ENCODE peak calls at places on chromosomes 1 and 21, in nine cellular contexts. G is HFFc6; L is ELF-1; Z is glomerular endothelial cell; Y is effector memory CD8-positive, alpha-beta T cell; T is head of caudate nucleus; M is T-helper 2 cell; W is fibroblast of the conjunctiva; I is mesendoderm. J is an unnamed sample.

GRCh38 chr21:45948576-45949141 is 32.9 kb upstream of the COL6A1 start:
- DNase-seq in Z (no peak), G (no peak), I (peak), M (no peak), T (no peak), Y (no peak), W (no peak), L (peak), J (no peak)

GRCh38 chr1:44239961-44240371 is 26.7 kb downstream of the DMAP1 start:
- DNase-seq in W (no peak), T (peak), G (no peak), M (no peak), I (no peak), L (peak), Y (no peak), Z (no peak), J (no peak)

GRCh38 chr1:91036894-91037829 is 15.3 kb upstream of the ZNF644 start:
- DNase-seq in Y (no peak), Z (no peak), M (no peak), G (no peak), I (no peak), W (no peak), L (no peak), T (no peak), J (no peak)

GRCh38 chr1:66140072-66140471 is 347.4 kb downstream of the PDE4B start:
- DNase-seq in M (no peak), W (no peak), T (no peak), G (no peak), Y (no peak), I (no peak), Z (no peak), L (no peak), J (no peak)

GRCh38 chr1:15751739-15752138 is 6.9 kb upstream of the FBLIM1 start:
- DNase-seq in Z (no peak), L (peak), I (no peak), W (no peak), T (no peak), Y (no peak), G (no peak), M (no peak), J (no peak)

GRCh38 chr21:38759286-38759872 is 46.4 kb upstream of the ETS2 start:
- DNase-seq in Y (no peak), G (peak), T (no peak), L (no peak), M (no peak), I (no peak), W (no peak), Z (no peak), J (no peak)

GRCh38 chr21:14677639-14678179 is 131.6 kb upstream of the SAMSN1 start:
- DNase-seq in L (no peak), W (no peak), T (no peak), I (no peak), M (no peak), Y (no peak), Z (no peak), G (no peak), J (no peak)

GRCh38 chr1:86104606-86105532 is 51.7 kb downstream of the COL24A1 start:
- DNase-seq in I (no peak), M (no peak), Z (no peak), Y (no peak), L (no peak), T (no peak), G (no peak), W (no peak), J (no peak)

GRCh38 chr1:150696995-150697927 is at the start of gene GOLPH3L:
- DNase-seq in M (peak), T (peak), L (peak), Y (peak), W (peak), Z (peak), I (peak), G (peak), J (peak)

GRCh38 chr1:152442291-152442690 is 28.2 kb upstream of the CRNN start:
- DNase-seq in Z (no peak), T (no peak), L (no peak), I (no peak), M (no peak), Y (no peak), W (no peak), G (no peak), J (no peak)